ENCODE peak calls at places on chromosomes 1 and 21, in eight cellular contexts. U is adrenal gland, S is stomach, D is A549, P is IMR-90, K is uterus, R is body of pancreas, A is breast epithelium. X is an unnamed sample. For H3K4me1, the result is how much of the 10 kb centered on the place peaks cover.

GRCh38 chr1:197388801-197389200 is 120.7 kb downstream of the CRB1 start:
- DNase-seq in R (no peak), U (no peak), D (no peak), K (no peak), S (no peak), P (peak), A (no peak), X (no peak)

GRCh38 chr1:198893141-198893540 is 254.3 kb downstream of the PTPRC start:
- DNase-seq in K (no peak), R (no peak), D (no peak), S (no peak), P (no peak), U (no peak), A (no peak), X (no peak)

GRCh38 chr1:53521900-53522552 is 62.8 kb downstream of the DMRTB1 start:
- DNase-seq in R (no peak), P (no peak), U (no peak), S (no peak), K (no peak), D (no peak), A (no peak), X (no peak)

GRCh38 chr1:18288609-18289219 is 181.1 kb downstream of the IGSF21 start:
- DNase-seq in A (no peak), R (no peak), S (no peak), P (no peak), U (no peak), K (no peak), D (no peak), X (no peak)

GRCh38 chr1:244974550-244974949 is 110.2 kb upstream of the HNRNPU start:
- DNase-seq in P (no peak), D (no peak), R (no peak), S (no peak), A (no peak), U (no peak), K (no peak), X (no peak)

GRCh38 chr1:235908742-235909520 is 42.2 kb upstream of the LYST start:
- DNase-seq in K (no peak), U (no peak), P (peak), R (no peak), A (no peak), S (no peak), D (peak), X (no peak)

GRCh38 chr1:109046671-109047070 is 4.8 kb upstream of the WDR47 start:
- DNase-seq in R (no peak), K (no peak), U (no peak), P (no peak), A (no peak), S (no peak), D (no peak), X (no peak)

GRCh38 chr1:212671342-212672031 is 28.2 kb downstream of the BATF3 start:
- DNase-seq in R (no peak), A (no peak), D (no peak), U (no peak), P (peak), K (peak), S (no peak), X (peak)

GRCh38 chr1:200883118-200883517 is 10.3 kb downstream of the GPR25 start:
- DNase-seq in U (no peak), S (peak), P (no peak), A (no peak), K (no peak), R (no peak), D (no peak), X (no peak)

GRCh38 chr1:191398551-191398950 is 759.7 kb upstream of the RGS18 start:
- DNase-seq in R (no peak), A (no peak), D (no peak), U (no peak), S (no peak), P (no peak), K (no peak), X (no peak)

DNA sequence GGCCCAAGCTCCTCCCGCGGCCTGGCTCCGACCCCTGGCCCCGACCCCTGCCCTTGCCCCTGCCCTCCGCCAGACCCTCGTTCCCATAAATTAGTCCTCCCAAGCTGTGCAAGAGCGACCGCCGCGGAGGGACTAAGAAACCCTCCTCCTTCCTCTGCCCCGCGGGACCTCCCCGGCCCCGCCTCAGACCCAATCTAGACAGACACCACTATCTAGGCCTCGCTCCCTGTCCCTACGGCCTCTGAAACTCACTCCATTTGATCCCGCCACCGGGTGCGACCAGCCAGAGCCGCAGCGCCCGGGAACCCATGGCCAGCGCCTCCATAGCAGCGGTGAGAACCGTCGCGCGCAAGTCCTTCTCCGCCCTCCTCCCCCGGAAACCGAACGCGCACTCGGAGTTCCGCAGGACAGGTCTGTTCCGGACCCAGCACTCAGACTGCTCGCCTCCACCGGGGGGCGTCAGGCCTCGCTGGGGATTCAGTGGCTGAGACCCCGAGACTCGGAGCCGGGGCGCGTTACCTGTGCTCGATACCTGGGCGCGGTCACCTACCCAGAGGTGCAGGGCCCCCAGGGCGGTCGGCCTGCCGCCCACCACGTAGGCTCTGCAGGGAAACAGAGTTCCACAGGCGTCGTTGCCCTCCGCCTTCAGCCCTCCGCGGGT is at the start of gene MRPL39:
- DNase-seq in A (peak), K (peak), S (peak), P (peak), R (peak), U (peak), D (peak), X (peak)
- TF ChIP-seq POLR2A in A (no peak), K (no peak), S (no peak), P (peak), R (peak), U (peak), D (peak), X (no peak)

DNA sequence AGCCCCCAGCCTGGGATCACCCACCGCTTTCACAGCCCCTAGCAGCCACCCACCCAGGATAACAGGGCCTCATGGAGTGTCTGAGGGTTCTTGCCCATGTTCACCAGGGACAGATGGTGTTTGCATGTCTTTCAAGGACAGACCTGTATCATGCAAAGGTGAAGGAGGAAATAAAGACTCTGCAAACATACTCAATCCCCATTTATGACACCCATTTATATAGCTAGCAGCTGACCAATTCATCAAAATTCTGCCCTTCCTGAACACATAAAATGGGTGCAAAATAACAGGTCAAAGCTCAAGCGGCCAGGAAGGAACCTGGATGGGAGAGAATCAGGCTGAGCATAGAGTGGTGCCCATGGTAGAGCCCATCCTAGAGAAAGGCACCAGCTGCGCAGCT is 32.8 kb upstream of the LYPD8 start:
- DNase-seq in S (no peak), R (no peak), P (no peak), U (no peak), A (no peak), K (no peak), D (no peak), X (no peak)
- H3K4me1 ChIP-seq in S (under half), R (under half), P (under half), U (under half), A (under half), K (under half), D (under half), X (under half)

GRCh38 chr1:223711173-223711572 is 1.2 kb upstream of the CAPN2 start:
- DNase-seq in R (no peak), P (peak), D (no peak), U (no peak), A (no peak), S (peak), K (no peak), X (no peak)

GRCh38 chr1:223712856-223713494 is 636 bp downstream of the CAPN2 start:
- DNase-seq in R (peak), D (no peak), U (no peak), P (no peak), S (no peak), A (no peak), K (peak), X (no peak)

GRCh38 chr1:223711838-223712183 is 528 bp upstream of the CAPN2 start:
- DNase-seq in S (no peak), U (no peak), A (no peak), K (no peak), D (no peak), P (no peak), R (peak), X (no peak)

GRCh38 chr1:223713546-223714420 is 1.4 kb downstream of the CAPN2 start:
- DNase-seq in P (peak), K (no peak), U (no peak), A (no peak), D (no peak), R (no peak), S (no peak), X (no peak)

GRCh38 chr1:223712184-223712855 is at the start of gene CAPN2:
- DNase-seq in R (peak), K (peak), A (peak), P (peak), D (peak), U (peak), S (peak), X (peak)
- TF ChIP-seq POLR2A in R (peak), K (peak), A (no peak), P (peak), D (peak), U (peak), S (no peak), X (no peak)

GRCh38 chr1:2446394-2446793 is 29.7 kb upstream of the PLCH2 start:
- DNase-seq in R (no peak), S (no peak), A (no peak), K (no peak), U (no peak), P (no peak), D (no peak), X (no peak)

GRCh38 chr1:2448098-2448445 is 28.0 kb upstream of the PLCH2 start:
- DNase-seq in D (no peak), R (no peak), K (no peak), U (no peak), A (no peak), P (no peak), S (no peak), X (no peak)

GRCh38 chr1:2447274-2448097 is 28.6 kb upstream of the PLCH2 start:
- DNase-seq in P (no peak), R (no peak), A (no peak), K (no peak), U (no peak), D (no peak), S (no peak), X (no peak)

GRCh38 chr1:2445823-2446215 is 30.3 kb upstream of the PLCH2 start:
- DNase-seq in D (no peak), U (no peak), S (no peak), K (no peak), A (no peak), R (no peak), P (no peak), X (no peak)

GRCh38 chr1:2446861-2447260 is 29.2 kb upstream of the PLCH2 start:
- DNase-seq in R (no peak), S (no peak), A (no peak), D (no peak), K (no peak), P (no peak), U (no peak), X (no peak)
- H3K4me1 ChIP-seq in R (under half), S (under half), A (under half), D (half or more), K (under half), P (under half), U (under half), X (under half)

GRCh38 chr1:1066403-1067283 is 7.5 kb downstream of the RNF223 start:
- DNase-seq in R (no peak), A (no peak), U (no peak), D (no peak), K (no peak), P (no peak), S (no peak), X (no peak)
- TF ChIP-seq POLR2A in R (no peak), A (no peak), U (no peak), D (no peak), K (no peak), P (no peak), S (no peak), X (no peak)